ENCODE peak calls at places on chromosomes 2 and 18, in four cellular contexts. Z is left ventricle myocardium inferior, A is Panc1, I is HCT116. N is an unnamed sample. For H3K27me3 and H3K4me1, the result is how much of the 10 kb centered on the place peaks cover.

GRCh38 chr2:74119912-74120825 is 27.5 kb downstream of the BOLA3 start:
- DNase-seq in Z (peak), A (peak), I (no peak), N (peak)

GRCh38 chr2:229901819-229902218 is 20.0 kb downstream of the TRIP12 start:
- DNase-seq in Z (no peak), A (no peak), I (peak), N (no peak)

GRCh38 chr2:161796192-161796591 is 172.0 kb downstream of the SLC4A10 start:
- DNase-seq in Z (no peak), A (no peak), I (no peak), N (no peak)

GRCh38 chr2:102703748-102704147 is 58.1 kb upstream of the TMEM182 start:
- DNase-seq in Z (no peak), A (peak), I (peak), N (no peak)

GRCh38 chr2:226874749-226875148 is 38.9 kb downstream of the RHBDD1 start:
- DNase-seq in Z (no peak), A (no peak), I (no peak), N (no peak)

GRCh38 chr2:68721482-68722071 is 13.0 kb upstream of the ARHGAP25 start:
- DNase-seq in Z (no peak), A (peak), I (peak), N (no peak)

GRCh38 chr18:11955299-11956029 is 25.8 kb upstream of the IMPA2 start:
- DNase-seq in Z (no peak), A (no peak), I (no peak), N (no peak)

GRCh38 chr18:31835528-31836138 is 75.0 kb upstream of the SLC25A52 start:
- DNase-seq in Z (no peak), A (no peak), I (no peak), N (no peak)

GRCh38 chr2:171394164-171394725 is 39.5 kb downstream of the METTL8 start:
- DNase-seq in Z (no peak), A (no peak), I (no peak), N (no peak)

GRCh38 chr2:73614105-73614504 is 28.1 kb downstream of the NAT8 start:
- DNase-seq in Z (no peak), A (no peak), I (no peak), N (no peak)

GRCh38 chr2:74552914-74553811 is 579 bp downstream of the LOXL3 start:
- DNase-seq in Z (no peak), A (no peak), I (no peak), N (peak)

GRCh38 chr18:33923980-33924379 is 300.7 kb downstream of the NOL4 start:
- DNase-seq in Z (no peak), A (no peak), I (no peak), N (no peak)

GRCh38 chr2:4898706-4899105 is 793.5 kb upstream of the SOX11 start:
- DNase-seq in Z (no peak), A (no peak), I (no peak), N (no peak)

GRCh38 chr2:54503192-54503591 is 47.1 kb downstream of the SPTBN1 start:
- DNase-seq in Z (no peak), A (no peak), I (no peak), N (peak)

GRCh38 chr2:219274392-219274921 is 4.7 kb upstream of the DNAJB2 start:
- DNase-seq in Z (no peak), A (peak), I (peak), N (no peak)

GRCh38 chr2:8575810-8576423 is 105.9 kb upstream of the ID2 start:
- DNase-seq in Z (no peak), A (no peak), I (no peak), N (no peak)

GRCh38 chr2:225615514-225615913 is 216.0 kb downstream of the NYAP2 start:
- DNase-seq in Z (no peak), A (no peak), I (no peak), N (no peak)

GRCh38 chr18:6566338-6566911 is 151.7 kb upstream of the L3MBTL4 start:
- DNase-seq in Z (no peak), A (no peak), I (no peak), N (no peak)

GRCh38 chr2:179909845-179910734 is 48.7 kb upstream of the ZNF385B start:
- DNase-seq in Z (no peak), A (no peak), I (no peak), N (no peak)

GRCh38 chr2:61463769-61464475 is 7.0 kb downstream of the USP34 start:
- DNase-seq in Z (no peak), A (no peak), I (no peak), N (no peak)

GRCh38 chr2:178101321-178102079 is 10.7 kb upstream of the RBM45 start:
- DNase-seq in Z (no peak), A (no peak), I (no peak), N (no peak)

GRCh38 chr2:100408104-100408503 is 9.4 kb downstream of the CHST10 start:
- DNase-seq in Z (peak), A (no peak), I (no peak), N (no peak)

GRCh38 chr18:54607213-54607934 is 16.3 kb downstream of the DYNAP start:
- DNase-seq in Z (no peak), A (no peak), I (no peak), N (peak)

GRCh38 chr2:188495990-188496431 is 204.3 kb downstream of the GULP1 start:
- DNase-seq in Z (no peak), A (no peak), I (peak), N (no peak)

GRCh38 chr18:23136326-23137092 is 1.2 kb downstream of the CABLES1 start:
- DNase-seq in Z (peak), A (no peak), I (no peak), N (no peak)

GRCh38 chr2:207286106-207286505 is 120.4 kb upstream of the KLF7 start:
- DNase-seq in Z (no peak), A (no peak), I (no peak), N (no peak)

GRCh38 chr2:207285451-207285771 is 119.7 kb upstream of the KLF7 start:
- DNase-seq in Z (no peak), A (no peak), I (no peak), N (no peak)

GRCh38 chr2:207284556-207285450 is 119.1 kb upstream of the KLF7 start:
- DNase-seq in Z (no peak), A (no peak), I (no peak), N (no peak)

GRCh38 chr2:207282916-207283315 is 117.2 kb upstream of the KLF7 start:
- DNase-seq in Z (no peak), A (no peak), I (no peak), N (no peak)

GRCh38 chr2:207283356-207283755 is 117.6 kb upstream of the KLF7 start:
- DNase-seq in Z (peak), A (no peak), I (no peak), N (no peak)
- TF ChIP-seq CTCF in Z (peak), A (no peak), I (no peak), N (no peak)

GRCh38 chr2:144518744-144519596 is 949 bp downstream of the ZEB2 start:
- DNase-seq in Z (no peak), A (no peak), I (no peak), N (no peak)

GRCh38 chr2:144521702-144522101 is 1.8 kb upstream of the ZEB2 start:
- DNase-seq in Z (no peak), A (no peak), I (no peak), N (no peak)

GRCh38 chr2:144519934-144520717 is at the start of gene ZEB2:
- DNase-seq in Z (peak), A (no peak), I (peak), N (no peak)

GRCh38 chr2:144519597-144519933 is 354 bp downstream of the ZEB2 start:
- DNase-seq in Z (no peak), A (no peak), I (no peak), N (no peak)

DNA sequence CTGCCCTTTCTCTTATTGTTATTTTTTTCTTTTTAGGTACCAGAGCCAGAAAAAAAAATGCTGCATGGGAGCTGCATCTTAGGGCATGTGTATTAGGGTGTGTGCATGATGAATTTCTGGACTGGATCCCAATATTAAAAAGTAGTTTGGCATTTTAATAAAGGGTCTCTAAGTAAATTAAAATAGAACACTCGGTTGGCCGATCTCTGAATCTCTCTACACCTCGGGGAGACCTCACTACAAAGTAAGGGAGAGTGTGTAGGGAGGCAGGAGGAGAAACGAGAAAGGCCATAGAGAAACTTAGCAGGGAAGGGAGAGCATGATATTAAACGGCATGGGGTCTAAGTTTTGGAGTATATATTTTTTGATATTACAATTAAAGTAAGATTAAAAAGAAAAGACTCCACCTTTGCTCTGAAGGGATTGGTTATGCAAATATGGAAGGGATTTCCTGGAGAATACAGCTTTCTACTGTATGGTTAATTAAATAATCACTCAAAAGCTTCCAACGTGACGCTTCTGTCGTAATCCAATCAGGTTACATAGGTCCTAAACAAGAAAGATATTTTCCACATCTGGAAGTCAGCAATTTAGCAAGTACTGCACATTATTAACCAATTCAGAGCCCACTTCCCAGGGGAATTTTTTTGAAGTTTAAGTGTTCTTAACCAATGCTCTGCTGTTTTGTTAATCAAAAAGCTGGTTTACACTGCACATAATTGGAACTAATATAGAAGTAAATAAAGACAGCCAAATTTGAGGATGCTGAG is 984 bp upstream of the ZEB2 start:
- DNase-seq in Z (no peak), A (no peak), I (no peak), N (no peak)
- H3K27me3 ChIP-seq in Z (under half), A (under half), I (under half), N (under half)

DNA sequence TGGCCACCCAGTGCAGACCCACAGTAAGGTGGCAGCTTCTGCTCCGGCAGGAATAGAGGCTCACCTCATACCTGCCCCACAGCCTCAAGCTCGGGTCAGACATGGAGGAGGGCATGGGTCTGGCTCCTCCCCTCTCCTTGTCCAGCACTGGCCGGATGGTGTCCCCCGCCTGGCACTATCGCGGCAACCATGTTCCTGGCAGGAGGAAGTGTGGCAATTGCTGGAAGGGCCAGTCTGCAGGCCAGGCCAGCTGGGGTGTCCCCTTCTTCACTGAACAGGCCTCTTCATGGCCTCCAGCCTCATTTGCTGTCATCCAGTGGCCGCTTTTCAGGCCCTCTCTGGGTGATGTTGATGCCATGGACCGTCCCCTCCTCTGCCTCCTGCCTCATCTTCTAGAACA is 41.4 kb upstream of the SMAD7 start:
- DNase-seq in Z (no peak), A (no peak), I (no peak), N (no peak)
- H3K4me1 ChIP-seq in Z (half or more), A (under half), I (under half), N (under half)

GRCh38 chr2:210913461-210913860 is 357.1 kb downstream of the CPS1 start:
- DNase-seq in Z (no peak), A (no peak), I (no peak), N (no peak)

GRCh38 chr2:210912779-210913178 is 356.4 kb downstream of the CPS1 start:
- DNase-seq in Z (no peak), A (no peak), I (no peak), N (no peak)

GRCh38 chr2:210915912-210916311 is 359.5 kb downstream of the CPS1 start:
- DNase-seq in Z (no peak), A (no peak), I (no peak), N (no peak)

GRCh38 chr2:210922419-210922818 is 366.0 kb downstream of the CPS1 start:
- DNase-seq in Z (no peak), A (no peak), I (no peak), N (no peak)

GRCh38 chr2:210917465-210917864 is 361.1 kb downstream of the CPS1 start:
- DNase-seq in Z (no peak), A (no peak), I (no peak), N (no peak)
- TF ChIP-seq CTCF in Z (no peak), A (no peak), I (no peak), N (no peak)

GRCh38 chr2:231047270-231047921 is 9.3 kb upstream of the PSMD1 start:
- DNase-seq in Z (no peak), A (no peak), I (no peak), N (no peak)

GRCh38 chr2:231046908-231047269 is 9.6 kb downstream of the C2orf72 start:
- DNase-seq in Z (no peak), A (no peak), I (no peak), N (no peak)

GRCh38 chr2:231049286-231050017 is 7.2 kb upstream of the PSMD1 start:
- DNase-seq in Z (no peak), A (no peak), I (no peak), N (no peak)

GRCh38 chr2:231050018-231050901 is 6.4 kb upstream of the PSMD1 start:
- DNase-seq in Z (no peak), A (no peak), I (no peak), N (peak)

GRCh38 chr2:231047922-231048544 is 8.6 kb upstream of the PSMD1 start:
- DNase-seq in Z (no peak), A (no peak), I (no peak), N (no peak)
- H3K27me3 ChIP-seq in Z (under half), A (under half), I (under half), N (under half)

DNA sequence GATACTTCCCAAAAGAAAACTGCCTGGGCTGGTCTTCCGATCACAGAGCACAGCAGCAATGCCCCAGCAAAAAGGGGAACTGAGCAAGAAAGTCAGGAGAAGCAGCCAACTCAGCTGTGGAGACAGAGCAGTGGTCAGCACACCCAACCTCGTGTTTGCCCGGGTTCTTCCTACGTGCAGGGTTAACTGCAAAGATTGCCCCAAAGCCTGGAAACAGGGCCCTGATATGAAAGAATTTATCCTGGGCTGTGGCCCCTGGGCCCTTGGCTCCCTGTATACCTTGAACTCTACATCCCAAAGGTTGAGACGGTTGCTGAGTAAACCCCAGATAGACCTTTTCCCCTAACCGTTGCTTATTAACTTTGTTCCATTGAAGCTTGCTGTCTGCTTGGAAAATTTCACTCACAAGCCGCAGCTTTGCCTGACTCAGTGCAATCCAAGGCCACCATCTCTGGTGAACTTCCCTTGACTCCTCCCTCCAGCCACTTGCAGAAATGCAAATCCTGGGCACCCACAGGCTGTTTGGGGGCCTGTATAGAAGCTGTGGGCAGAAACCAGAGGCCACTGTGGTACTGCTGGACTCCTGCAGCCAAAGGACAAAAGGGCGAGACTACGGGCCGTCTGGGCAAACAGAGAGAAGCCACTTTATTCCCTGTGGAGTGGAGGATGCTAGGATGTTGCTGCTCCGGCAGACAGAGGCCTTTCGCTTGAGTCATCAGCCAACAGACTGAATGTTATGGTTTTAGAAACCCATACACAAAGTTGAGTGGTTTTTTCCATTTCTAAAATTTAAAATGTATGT is 18.2 kb downstream of the NRP2 start:
- DNase-seq in Z (no peak), A (peak), I (no peak), N (no peak)
- H3K4me1 ChIP-seq in Z (under half), A (under half), I (under half), N (under half)

DNA sequence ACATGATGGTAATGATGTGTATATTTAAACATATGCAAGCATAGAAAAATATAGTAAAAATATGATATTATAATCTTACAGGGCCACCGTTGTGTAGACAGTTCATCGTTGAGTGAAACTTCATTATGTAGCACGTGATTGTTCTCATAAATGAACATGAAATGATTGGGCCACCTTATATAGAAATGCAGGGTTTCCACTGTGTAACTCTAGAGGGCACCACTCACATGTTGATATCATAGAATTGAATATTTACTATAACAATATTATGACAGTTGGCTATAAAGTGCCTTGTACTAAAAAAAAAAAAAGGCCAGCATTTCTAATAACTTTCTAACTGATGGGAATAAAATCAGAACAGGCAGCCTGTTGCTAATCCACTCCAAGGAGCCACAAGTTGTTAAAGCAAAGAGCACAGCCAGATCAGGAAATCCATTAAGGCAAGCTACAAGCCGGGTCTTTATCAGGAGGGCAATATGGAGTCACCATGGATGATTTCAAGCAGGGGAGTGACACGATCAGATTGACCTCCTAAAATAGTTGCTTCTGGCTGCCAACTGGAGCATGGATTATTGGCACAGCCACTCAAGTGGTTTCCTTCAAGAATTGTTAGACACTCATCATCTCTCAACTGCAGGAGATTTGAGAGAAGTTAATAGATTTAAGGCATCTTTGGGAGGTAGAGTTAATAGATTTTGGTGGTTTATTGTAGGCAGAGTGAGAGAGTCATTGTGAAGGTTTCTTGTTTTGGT is 16.7 kb downstream of the IL1F10 start:
- DNase-seq in Z (no peak), A (no peak), I (peak), N (no peak)
- TF ChIP-seq CTCF in Z (peak), A (peak), I (peak), N (peak)

N was measured in pancreas.